ENCODE peak calls at places on chromosomes 13 and 19, in nine cellular contexts. A is body of pancreas; S is AG04450; R is ovary; C is uterus; O is CD4-positive, alpha-beta memory T cell; W is naive thymus-derived CD4-positive, alpha-beta T cell; T is left lung; U is thyroid gland. Y is an unnamed sample.
A peak's percentile ranks its signal among the peaks of the same experiment; 100 is the strongest.

GRCh38 chr13:90757127-90757680 is 590.3 kb upstream of the MIR17HG start:
- DNase-seq in A (no peak), S (no peak), R (no peak), C (no peak), O (no peak), W (no peak), T (no peak), U (peak; percentile 70), Y (peak; percentile 9)

GRCh38 chr13:102642475-102642874 is 45.7 kb downstream of the TPP2 start:
- DNase-seq in A (peak; percentile 89), S (no peak), R (peak; percentile 34), C (no peak), O (no peak), W (no peak), T (peak; percentile 38), U (peak; percentile 95), Y (no peak)

GRCh38 chr19:13207237-13208130 is 57.3 kb downstream of the IER2 start:
- DNase-seq in A (no peak), S (no peak), R (peak; percentile 65), C (peak; percentile 41), O (no peak), W (no peak), T (no peak), U (no peak), Y (no peak)

GRCh38 chr19:644789-645188 is 5.1 kb downstream of the FGF22 start:
- DNase-seq in A (no peak), S (no peak), R (no peak), C (no peak), O (no peak), W (no peak), T (no peak), U (no peak), Y (no peak)

GRCh38 chr19:3178973-3179738 is 587 bp downstream of the S1PR4 start:
- DNase-seq in A (no peak), S (no peak), R (no peak), C (no peak), O (no peak), W (peak; percentile 45), T (no peak), U (no peak), Y (no peak)

GRCh38 chr19:4624733-4625362 is 14.5 kb upstream of the TNFAIP8L1 start:
- DNase-seq in A (no peak), S (no peak), R (no peak), C (no peak), O (no peak), W (no peak), T (no peak), U (no peak), Y (no peak)

GRCh38 chr13:112968380-112968909 is 569 bp upstream of the MCF2L start:
- DNase-seq in A (peak; percentile 81), S (no peak), R (peak; percentile 69), C (no peak), O (peak; percentile 67), W (no peak), T (peak; percentile 64), U (peak; percentile 79), Y (no peak)

GRCh38 chr13:113089693-113090414 is 15.7 kb upstream of the F7 start:
- DNase-seq in A (no peak), S (no peak), R (no peak), C (no peak), O (no peak), W (no peak), T (no peak), U (no peak), Y (no peak)

GRCh38 chr19:17686027-17686511 is 2.1 kb downstream of the UNC13A start:
- DNase-seq in A (no peak), S (no peak), R (no peak), C (no peak), O (no peak), W (no peak), T (no peak), U (no peak), Y (no peak)

GRCh38 chr19:20664917-20665781 is 3.8 kb upstream of the ZNF626 start:
- DNase-seq in A (no peak), S (no peak), R (peak; percentile 35), C (no peak), O (no peak), W (no peak), T (no peak), U (peak; percentile 60), Y (peak; percentile 19)

GRCh38 chr19:45790942-45791341 is 1.7 kb downstream of the DMWD start:
- DNase-seq in A (peak; percentile 36), S (no peak), R (no peak), C (no peak), O (peak; percentile 65), W (peak; percentile 62), T (no peak), U (no peak), Y (no peak)

GRCh38 chr13:20144141-20144850 is 16.6 kb downstream of the GJA3 start:
- DNase-seq in A (no peak), S (no peak), R (no peak), C (no peak), O (no peak), W (no peak), T (no peak), U (no peak), Y (no peak)

GRCh38 chr19:39160889-39161672 is 35.5 kb downstream of the PAK4 start:
- DNase-seq in A (no peak), S (no peak), R (no peak), C (no peak), O (no peak), W (no peak), T (no peak), U (no peak), Y (no peak)

GRCh38 chr19:6654347-6655310 is 15.3 kb downstream of the TNFSF14 start:
- DNase-seq in A (no peak), S (no peak), R (no peak), C (no peak), O (peak; percentile 61), W (peak; percentile 75), T (no peak), U (no peak), Y (no peak)

GRCh38 chr19:1438933-1439358 is 750 bp downstream of the RPS15 start:
- DNase-seq in A (no peak), S (no peak), R (peak; percentile 40), C (no peak), O (no peak), W (no peak), T (no peak), U (no peak), Y (no peak)

GRCh38 chr19:54616840-54617560 is 13.3 kb upstream of the LILRB1 start:
- DNase-seq in A (no peak), S (no peak), R (no peak), C (no peak), O (no peak), W (no peak), T (no peak), U (no peak), Y (no peak)

GRCh38 chr19:54616057-54616456 is 14.2 kb upstream of the LILRB1 start:
- DNase-seq in A (no peak), S (no peak), R (no peak), C (no peak), O (no peak), W (no peak), T (no peak), U (no peak), Y (no peak)

GRCh38 chr19:54620464-54620863 is 9.8 kb upstream of the LILRB1 start:
- DNase-seq in A (no peak), S (no peak), R (no peak), C (no peak), O (no peak), W (no peak), T (no peak), U (no peak), Y (no peak)
- H3K9me3 ChIP-seq in A (no peaks in the 10 kb centered on the region), S (peaks cover 29% of the 10 kb centered on the region), R (no peaks in the 10 kb centered on the region), C (no peaks in the 10 kb centered on the region), O (no peaks in the 10 kb centered on the region), W (no peaks in the 10 kb centered on the region), T (no peaks in the 10 kb centered on the region), U (no peaks in the 10 kb centered on the region), Y (no peaks in the 10 kb centered on the region)

GRCh38 chr13:32037471-32037870 is 5.9 kb downstream of the FRY start:
- DNase-seq in A (no peak), S (no peak), R (no peak), C (no peak), O (no peak), W (no peak), T (no peak), U (no peak), Y (no peak)

GRCh38 chr13:32039488-32040013 is 8.0 kb downstream of the FRY start:
- DNase-seq in A (no peak), S (no peak), R (no peak), C (no peak), O (no peak), W (no peak), T (no peak), U (no peak), Y (no peak)

GRCh38 chr13:32039056-32039455 is 7.5 kb downstream of the FRY start:
- DNase-seq in A (no peak), S (no peak), R (no peak), C (no peak), O (no peak), W (no peak), T (no peak), U (no peak), Y (no peak)

GRCh38 chr13:32036762-32037161 is 5.2 kb downstream of the FRY start:
- DNase-seq in A (no peak), S (no peak), R (no peak), C (no peak), O (no peak), W (no peak), T (no peak), U (no peak), Y (no peak)

DNA sequence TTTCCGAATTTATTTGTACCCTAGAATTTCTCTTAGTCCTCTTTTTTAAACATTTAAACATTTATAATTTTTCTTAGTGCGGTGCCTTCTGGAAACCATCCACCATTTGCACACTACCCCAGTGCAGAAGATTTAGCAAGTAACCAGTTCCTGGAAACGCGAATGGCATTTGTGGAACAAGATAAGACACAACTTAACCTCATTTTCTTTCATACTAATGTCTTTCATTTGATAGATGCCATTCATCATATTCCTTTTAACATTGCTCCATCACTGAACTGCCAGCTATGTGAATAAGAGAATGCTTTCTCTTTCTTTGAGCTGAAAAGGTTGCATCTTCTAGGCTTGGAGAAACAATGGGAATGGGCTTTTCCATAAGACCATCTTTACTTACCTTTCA is 6.8 kb downstream of the FRY start:
- DNase-seq in A (no peak), S (no peak), R (no peak), C (no peak), O (no peak), W (no peak), T (no peak), U (no peak), Y (no peak)
- H3K27me3 ChIP-seq in A (no peaks in the 10 kb centered on the region), S (no peaks in the 10 kb centered on the region), R (no peaks in the 10 kb centered on the region), C (no peaks in the 10 kb centered on the region), O (no peaks in the 10 kb centered on the region), W (no peaks in the 10 kb centered on the region), T (no peaks in the 10 kb centered on the region), U (no peaks in the 10 kb centered on the region), Y (no peaks in the 10 kb centered on the region)

GRCh38 chr19:37128821-37129177 is 43.7 kb downstream of the ZNF585A start:
- DNase-seq in A (no peak), S (no peak), R (no peak), C (no peak), O (no peak), W (no peak), T (no peak), U (no peak), Y (no peak)

GRCh38 chr19:37127999-37128820 is 44.3 kb downstream of the ZNF585A start:
- DNase-seq in A (no peak), S (no peak), R (no peak), C (no peak), O (no peak), W (no peak), T (no peak), U (no peak), Y (no peak)
- H3K9me3 ChIP-seq in A (peaks cover 90% of the 10 kb centered on the region), S (peaks cover 40% of the 10 kb centered on the region), R (peaks cover 34% of the 10 kb centered on the region), C (peaks cover 99% of the 10 kb centered on the region), O (peaks cover 26% of the 10 kb centered on the region), W (peaks cover 52% of the 10 kb centered on the region), T (peaks cover 43% of the 10 kb centered on the region), U (peaks cover 39% of the 10 kb centered on the region), Y (no peaks in the 10 kb centered on the region)

GRCh38 chr13:41150058-41150457 is 17.5 kb upstream of the KBTBD6 start:
- DNase-seq in A (no peak), S (no peak), R (no peak), C (no peak), O (no peak), W (no peak), T (no peak), U (no peak), Y (no peak)
- H3K27me3 ChIP-seq in A (no peaks in the 10 kb centered on the region), S (no peaks in the 10 kb centered on the region), R (no peaks in the 10 kb centered on the region), C (no peaks in the 10 kb centered on the region), O (no peaks in the 10 kb centered on the region), W (no peaks in the 10 kb centered on the region), T (no peaks in the 10 kb centered on the region), U (no peaks in the 10 kb centered on the region), Y (no peaks in the 10 kb centered on the region)